ENCODE peak calls at places on chromosomes 4 and X, in seven cellular contexts. D, V, M, N, L, K and S are unnamed samples.

GRCh38 chr4:65865489-65865888 is 195.2 kb upstream of the EPHA5 start:
- DNase-seq in D (no peak), V (no peak), M (no peak), N (no peak), L (no peak), K (no peak), S (no peak)

GRCh38 chr4:105092356-105092755 is 54.3 kb upstream of the TET2 start:
- DNase-seq in D (no peak), V (no peak), M (no peak), N (no peak), L (no peak), K (no peak), S (no peak)

GRCh38 chrX:148698221-148698620 is 197.8 kb downstream of the AFF2 start:
- DNase-seq in D (no peak), V (no peak), M (no peak), N (no peak), L (no peak), K (no peak), S (no peak)

GRCh38 chr4:17597517-17597916 is 16.9 kb upstream of the MED28 start:
- DNase-seq in D (no peak), V (no peak), M (no peak), N (no peak), L (no peak), K (no peak), S (no peak)

GRCh38 chr4:147396105-147396504 is 84.8 kb upstream of the EDNRA start:
- DNase-seq in D (no peak), V (no peak), M (no peak), N (no peak), L (no peak), K (no peak), S (no peak)

GRCh38 chr4:6689506-6689960 is 4.1 kb upstream of the S100P start:
- DNase-seq in D (no peak), V (no peak), M (no peak), N (no peak), L (peak; percentile 69), K (peak; percentile 48), S (no peak)

GRCh38 chr4:114479595-114479994 is 119.0 kb upstream of the UGT8 start:
- DNase-seq in D (no peak), V (no peak), M (no peak), N (no peak), L (no peak), K (no peak), S (no peak)

GRCh38 chr4:76357981-76358380 is 51.4 kb downstream of the STBD1 start:
- DNase-seq in D (no peak), V (no peak), M (no peak), N (no peak), L (no peak), K (no peak), S (no peak)

GRCh38 chrX:15146515-15146914 is 123.4 kb downstream of the ASB9 start:
- DNase-seq in D (no peak), V (no peak), M (no peak), N (no peak), L (no peak), K (peak; percentile 26), S (no peak)

GRCh38 chr4:20890752-20891151 is 190.5 kb downstream of the PACRGL start:
- DNase-seq in D (no peak), V (no peak), M (no peak), N (no peak), L (no peak), K (no peak), S (no peak)

GRCh38 chr4:74284074-74284473 is 24.2 kb upstream of the EPGN start:
- DNase-seq in D (no peak), V (no peak), M (no peak), N (no peak), L (no peak), K (no peak), S (no peak)

GRCh38 chr4:188178276-188178675 is 39.0 kb downstream of the TRIML1 start:
- DNase-seq in D (no peak), V (no peak), M (no peak), N (no peak), L (no peak), K (no peak), S (no peak)

GRCh38 chr4:151371045-151371605 is 37.9 kb upstream of the FHIP1A start:
- DNase-seq in D (no peak), V (no peak), M (no peak), N (no peak), L (no peak), K (no peak), S (no peak)

GRCh38 chr4:76563804-76564468 is 128.9 kb downstream of the SHROOM3 start:
- DNase-seq in D (no peak), V (no peak), M (no peak), N (no peak), L (no peak), K (no peak), S (no peak)

GRCh38 chr4:7192252-7193039 is at the start of gene SORCS2:
- DNase-seq in D (peak; percentile 74), V (peak; percentile 49), M (peak; percentile 89), N (no peak), L (peak; percentile 94), K (peak; percentile 78), S (peak; percentile 85)

GRCh38 chr4:101229116-101229515 is 118.2 kb downstream of the PPP3CA start:
- DNase-seq in D (no peak), V (no peak), M (no peak), N (no peak), L (no peak), K (no peak), S (no peak)

GRCh38 chrX:101803451-101803850 is 128.4 kb downstream of the ZMAT1 start:
- DNase-seq in D (no peak), V (peak; percentile 18), M (no peak), N (no peak), L (no peak), K (no peak), S (no peak)

GRCh38 chr4:124483043-124483906 is 229.3 kb downstream of the ANKRD50 start:
- DNase-seq in D (no peak), V (no peak), M (no peak), N (no peak), L (no peak), K (no peak), S (no peak)

GRCh38 chr4:54005475-54005874 is 58.9 kb downstream of the CHIC2 start:
- DNase-seq in D (no peak), V (no peak), M (no peak), N (no peak), L (no peak), K (no peak), S (no peak)

GRCh38 chr4:92104506-92104905 is 199.3 kb upstream of the GRID2 start:
- DNase-seq in D (no peak), V (no peak), M (no peak), N (no peak), L (no peak), K (no peak), S (no peak)

GRCh38 chrX:19886375-19886774 is 1.0 kb downstream of the SH3KBP1 start:
- DNase-seq in D (no peak), V (no peak), M (no peak), N (no peak), L (no peak), K (no peak), S (no peak)

GRCh38 chr4:145098675-145099037 is 545 bp downstream of the ABCE1 start:
- DNase-seq in D (peak; percentile 33), V (peak; percentile 34), M (no peak), N (no peak), L (no peak), K (no peak), S (no peak)

DNA sequence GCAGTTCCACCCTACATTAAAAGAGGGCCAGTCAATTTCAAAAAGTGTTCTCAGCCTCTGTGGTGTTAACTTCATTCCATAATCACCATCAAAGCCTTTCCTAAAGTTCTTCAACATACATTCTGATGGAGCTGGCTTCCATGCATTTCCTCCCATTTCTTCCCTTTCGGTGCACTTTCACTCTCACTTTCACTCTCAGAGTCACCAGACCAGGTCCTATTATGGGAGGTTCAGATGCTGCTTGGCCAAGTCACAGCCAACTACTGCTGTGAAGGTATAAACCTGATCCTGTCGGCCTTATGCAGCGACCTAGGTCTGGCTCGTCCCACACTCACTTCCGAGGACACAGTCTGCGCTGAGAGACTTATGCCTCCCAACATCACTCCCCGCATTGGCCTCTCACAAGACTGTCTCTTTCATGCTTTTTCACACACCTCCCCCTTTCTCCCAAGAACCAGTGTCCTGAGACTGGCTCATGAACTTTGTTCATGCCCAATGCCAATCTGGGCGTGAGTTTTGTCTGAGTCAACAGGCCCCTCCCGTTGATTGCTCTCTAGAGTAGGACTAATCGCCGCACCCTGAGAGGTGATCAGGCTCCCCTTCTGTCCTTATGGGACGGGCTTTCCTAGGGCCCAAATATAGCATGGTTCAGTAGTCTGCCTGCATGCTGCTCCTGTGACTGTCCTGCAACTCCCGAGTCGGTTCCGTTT is 60.8 kb upstream of the XAGE1B start:
- DNase-seq in D (no peak), V (no peak), M (no peak), N (no peak), L (no peak), K (no peak), S (no peak)
- H3K4me3 ChIP-seq in D (no peak overlapping the region), V (no peak overlapping the region), M (no peak overlapping the region), N (no peak overlapping the region), L (no peak overlapping the region), K (no peak overlapping the region), S (no peak overlapping the region)

GRCh38 chrX:153934473-153935325 is at the start of gene NAA10:
- DNase-seq in D (peak; percentile 77), V (no peak), M (no peak), N (no peak), L (peak; percentile 95), K (peak; percentile 84), S (peak; percentile 82)
- TF ChIP-seq POLR2A in D (peak; percentile 55), V (peak; percentile 18), M (no peak), N (no peak), L (no peak), K (peak; percentile 41), S (no peak)

DNA sequence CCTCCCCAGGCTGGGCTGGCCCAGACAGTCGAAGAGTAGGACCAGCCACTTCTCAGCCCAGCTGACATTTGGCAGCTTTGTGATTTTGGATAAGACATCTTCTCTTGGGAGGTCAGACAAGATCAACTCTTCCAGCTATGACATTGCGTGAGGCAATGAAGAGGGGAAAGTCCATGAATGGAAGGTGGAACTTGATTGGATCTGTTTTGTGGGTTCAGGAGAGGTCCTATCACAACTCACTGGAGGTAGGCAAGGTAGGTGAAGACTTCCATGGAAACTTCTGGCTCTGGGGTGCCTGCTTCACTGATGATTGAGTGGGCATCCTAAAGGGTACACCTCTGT is 7.5 kb upstream of the DDX60L start:
- DNase-seq in D (no peak), V (no peak), M (no peak), N (no peak), L (no peak), K (no peak), S (no peak)
- H3K4me3 ChIP-seq in D (no peak overlapping the region), V (no peak overlapping the region), M (no peak overlapping the region), N (no peak overlapping the region), L (no peak overlapping the region), K (no peak overlapping the region), S (no peak overlapping the region)

DNA sequence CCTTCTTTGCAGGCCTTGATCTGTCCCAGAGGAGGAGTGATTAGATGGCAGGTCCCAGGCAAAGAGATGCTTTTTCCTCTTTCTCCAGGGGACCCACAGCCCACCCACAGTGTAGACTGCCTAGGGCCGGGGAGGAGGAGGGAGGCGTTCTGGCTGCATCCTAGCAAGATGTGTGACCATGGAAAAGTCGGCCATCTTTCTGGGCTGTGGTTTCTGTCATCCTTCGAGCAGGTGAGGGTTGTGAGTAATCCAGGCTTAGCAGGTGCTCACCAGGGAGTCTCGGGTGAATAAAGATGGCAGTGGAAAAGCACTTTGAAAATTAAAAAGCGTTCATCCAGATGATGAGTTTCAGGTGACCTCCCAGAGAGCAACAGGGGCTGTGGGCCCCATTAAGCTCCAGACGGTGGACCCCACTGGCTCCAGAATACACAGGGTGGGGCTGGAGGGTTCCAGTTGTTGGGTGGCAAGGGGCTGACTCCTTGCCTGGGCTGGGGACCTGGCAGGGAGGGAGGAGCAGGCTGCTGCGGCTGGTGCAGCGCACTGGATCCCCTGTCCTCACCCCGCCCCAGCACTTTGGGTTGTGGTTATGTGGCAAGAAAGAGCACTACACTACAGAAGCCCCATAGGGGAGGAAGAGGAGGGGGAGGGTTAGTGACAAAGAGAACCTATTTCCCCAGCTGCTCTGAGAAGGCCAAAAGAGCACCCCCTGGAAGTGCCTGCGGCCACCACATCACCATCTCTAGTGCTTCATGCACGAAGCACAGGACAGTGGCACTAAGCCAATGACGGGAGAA is 23.7 kb downstream of the ELF4 start:
- DNase-seq in D (no peak), V (no peak), M (no peak), N (peak; percentile 10), L (no peak), K (no peak), S (no peak)
- TF ChIP-seq POLR2A in D (no peak), V (no peak), M (no peak), N (no peak), L (no peak), K (no peak), S (no peak)